ENCODE peak calls at places on chromosome 17, in seven cellular contexts. One of them, this sample, is unnamed.

GRCh38 chr17:74566132-74566753 is 1.1 kb downstream of the CD300H start:
- DNase-seq in AG09309: no peak
- DNase-seq in NCI-H2081: peak
- DNase-seq in renal cortical epithelial cell: peak
- DNase-seq in stimulated activated CD8-positive, alpha-beta memory T cell treated with anti-CD3 and anti-CD28 coated beads, Interleukin-7, amount 100 ng/mL, for 1 hour: no peak
- DNase-seq in left ventricle myocardium inferior: no peak
- DNase-seq in Daoy: peak
- DNase-seq in this sample: no peak

GRCh38 chr17:77424585-77425344 is 284.0 kb downstream of the SEC14L1 start:
- DNase-seq in AG09309: no peak
- DNase-seq in Daoy: peak
- DNase-seq in NCI-H2081: no peak
- DNase-seq in stimulated activated CD8-positive, alpha-beta memory T cell treated with anti-CD3 and anti-CD28 coated beads, Interleukin-7, amount 100 ng/mL, for 1 hour: no peak
- DNase-seq in renal cortical epithelial cell: peak
- DNase-seq in left ventricle myocardium inferior: peak
- DNase-seq in this sample: peak

GRCh38 chr17:38339891-38340290 is 3.9 kb downstream of the GPR179 start:
- DNase-seq in NCI-H2081: no peak
- DNase-seq in renal cortical epithelial cell: peak
- DNase-seq in stimulated activated CD8-positive, alpha-beta memory T cell treated with anti-CD3 and anti-CD28 coated beads, Interleukin-7, amount 100 ng/mL, for 1 hour: no peak
- DNase-seq in Daoy: no peak
- DNase-seq in AG09309: no peak
- DNase-seq in left ventricle myocardium inferior: no peak
- DNase-seq in this sample: no peak

GRCh38 chr17:78661092-78661770 is 84.0 kb upstream of the DNAH17 start:
- DNase-seq in NCI-H2081: no peak
- DNase-seq in stimulated activated CD8-positive, alpha-beta memory T cell treated with anti-CD3 and anti-CD28 coated beads, Interleukin-7, amount 100 ng/mL, for 1 hour: no peak
- DNase-seq in left ventricle myocardium inferior: no peak
- DNase-seq in AG09309: no peak
- DNase-seq in renal cortical epithelial cell: peak
- DNase-seq in Daoy: peak
- DNase-seq in this sample: no peak

GRCh38 chr17:1590747-1591473 is 28.3 kb upstream of the PITPNA start:
- DNase-seq in left ventricle myocardium inferior: no peak
- DNase-seq in stimulated activated CD8-positive, alpha-beta memory T cell treated with anti-CD3 and anti-CD28 coated beads, Interleukin-7, amount 100 ng/mL, for 1 hour: no peak
- DNase-seq in Daoy: no peak
- DNase-seq in NCI-H2081: no peak
- DNase-seq in AG09309: no peak
- DNase-seq in renal cortical epithelial cell: no peak
- DNase-seq in this sample: no peak

GRCh38 chr17:57138956-57139576 is 54.0 kb downstream of the AKAP1 start:
- DNase-seq in Daoy: peak
- DNase-seq in NCI-H2081: peak
- DNase-seq in left ventricle myocardium inferior: no peak
- DNase-seq in renal cortical epithelial cell: no peak
- DNase-seq in stimulated activated CD8-positive, alpha-beta memory T cell treated with anti-CD3 and anti-CD28 coated beads, Interleukin-7, amount 100 ng/mL, for 1 hour: no peak
- DNase-seq in AG09309: no peak
- DNase-seq in this sample: no peak

GRCh38 chr17:53818271-53818670 is 4.5 kb upstream of the KIF2B start:
- DNase-seq in AG09309: no peak
- DNase-seq in NCI-H2081: no peak
- DNase-seq in left ventricle myocardium inferior: no peak
- DNase-seq in stimulated activated CD8-positive, alpha-beta memory T cell treated with anti-CD3 and anti-CD28 coated beads, Interleukin-7, amount 100 ng/mL, for 1 hour: no peak
- DNase-seq in Daoy: no peak
- DNase-seq in renal cortical epithelial cell: no peak
- DNase-seq in this sample: no peak

GRCh38 chr17:74690409-74690825 is 22.3 kb downstream of the CD300LF start:
- DNase-seq in Daoy: no peak
- DNase-seq in stimulated activated CD8-positive, alpha-beta memory T cell treated with anti-CD3 and anti-CD28 coated beads, Interleukin-7, amount 100 ng/mL, for 1 hour: no peak
- DNase-seq in NCI-H2081: no peak
- DNase-seq in left ventricle myocardium inferior: no peak
- DNase-seq in AG09309: no peak
- DNase-seq in renal cortical epithelial cell: no peak
- DNase-seq in this sample: no peak

GRCh38 chr17:74515941-74516340 is 15.3 kb downstream of the CD300LB start:
- DNase-seq in renal cortical epithelial cell: no peak
- DNase-seq in NCI-H2081: no peak
- DNase-seq in Daoy: no peak
- DNase-seq in stimulated activated CD8-positive, alpha-beta memory T cell treated with anti-CD3 and anti-CD28 coated beads, Interleukin-7, amount 100 ng/mL, for 1 hour: no peak
- DNase-seq in left ventricle myocardium inferior: no peak
- DNase-seq in AG09309: no peak
- DNase-seq in this sample: no peak

GRCh38 chr17:50221500-50222480 is 20.4 kb upstream of the COL1A1 start:
- DNase-seq in left ventricle myocardium inferior: no peak
- DNase-seq in renal cortical epithelial cell: peak
- DNase-seq in Daoy: peak
- DNase-seq in NCI-H2081: no peak
- DNase-seq in AG09309: no peak
- DNase-seq in stimulated activated CD8-positive, alpha-beta memory T cell treated with anti-CD3 and anti-CD28 coated beads, Interleukin-7, amount 100 ng/mL, for 1 hour: no peak
- DNase-seq in this sample: no peak

GRCh38 chr17:5978496-5978895 is 91.7 kb upstream of the WSCD1 start:
- DNase-seq in AG09309: no peak
- DNase-seq in Daoy: no peak
- DNase-seq in renal cortical epithelial cell: no peak
- DNase-seq in stimulated activated CD8-positive, alpha-beta memory T cell treated with anti-CD3 and anti-CD28 coated beads, Interleukin-7, amount 100 ng/mL, for 1 hour: no peak
- DNase-seq in left ventricle myocardium inferior: no peak
- DNase-seq in NCI-H2081: no peak
- DNase-seq in this sample: no peak

GRCh38 chr17:21033350-21033749 is 9.5 kb downstream of the USP22 start:
- DNase-seq in NCI-H2081: no peak
- DNase-seq in left ventricle myocardium inferior: no peak
- DNase-seq in Daoy: peak
- DNase-seq in renal cortical epithelial cell: peak
- DNase-seq in stimulated activated CD8-positive, alpha-beta memory T cell treated with anti-CD3 and anti-CD28 coated beads, Interleukin-7, amount 100 ng/mL, for 1 hour: no peak
- DNase-seq in AG09309: no peak
- DNase-seq in this sample: no peak

GRCh38 chr17:41322264-41322902 is 6.9 kb upstream of the KRTAP17-1 start:
- DNase-seq in Daoy: peak
- DNase-seq in renal cortical epithelial cell: peak
- DNase-seq in NCI-H2081: peak
- DNase-seq in stimulated activated CD8-positive, alpha-beta memory T cell treated with anti-CD3 and anti-CD28 coated beads, Interleukin-7, amount 100 ng/mL, for 1 hour: no peak
- DNase-seq in AG09309: peak
- DNase-seq in left ventricle myocardium inferior: no peak
- DNase-seq in this sample: no peak

GRCh38 chr17:42675984-42676423 is 790 bp downstream of the PLEKHH3 start:
- DNase-seq in renal cortical epithelial cell: no peak
- DNase-seq in AG09309: no peak
- DNase-seq in left ventricle myocardium inferior: peak
- DNase-seq in NCI-H2081: peak
- DNase-seq in stimulated activated CD8-positive, alpha-beta memory T cell treated with anti-CD3 and anti-CD28 coated beads, Interleukin-7, amount 100 ng/mL, for 1 hour: no peak
- DNase-seq in Daoy: peak
- DNase-seq in this sample: peak

GRCh38 chr17:57746221-57746620 is 1.1 kb upstream of the CCDC182 start:
- DNase-seq in Daoy: no peak
- DNase-seq in stimulated activated CD8-positive, alpha-beta memory T cell treated with anti-CD3 and anti-CD28 coated beads, Interleukin-7, amount 100 ng/mL, for 1 hour: no peak
- DNase-seq in NCI-H2081: no peak
- DNase-seq in left ventricle myocardium inferior: no peak
- DNase-seq in renal cortical epithelial cell: no peak
- DNase-seq in AG09309: no peak
- DNase-seq in this sample: no peak

GRCh38 chr17:16322636-16323035 is 30.6 kb downstream of the CENPV start:
- DNase-seq in left ventricle myocardium inferior: no peak
- DNase-seq in AG09309: peak
- DNase-seq in stimulated activated CD8-positive, alpha-beta memory T cell treated with anti-CD3 and anti-CD28 coated beads, Interleukin-7, amount 100 ng/mL, for 1 hour: no peak
- DNase-seq in NCI-H2081: no peak
- DNase-seq in renal cortical epithelial cell: no peak
- DNase-seq in Daoy: no peak
- DNase-seq in this sample: no peak

GRCh38 chr17:72890711-72891110 is 201.8 kb downstream of the SLC39A11 start:
- DNase-seq in stimulated activated CD8-positive, alpha-beta memory T cell treated with anti-CD3 and anti-CD28 coated beads, Interleukin-7, amount 100 ng/mL, for 1 hour: no peak
- DNase-seq in left ventricle myocardium inferior: no peak
- DNase-seq in AG09309: peak
- DNase-seq in renal cortical epithelial cell: peak
- DNase-seq in NCI-H2081: no peak
- DNase-seq in Daoy: no peak
- DNase-seq in this sample: no peak

GRCh38 chr17:64159051-64159590 is 29.2 kb upstream of the ERN1 start:
- DNase-seq in AG09309: no peak
- DNase-seq in NCI-H2081: no peak
- DNase-seq in renal cortical epithelial cell: peak
- DNase-seq in Daoy: no peak
- DNase-seq in left ventricle myocardium inferior: no peak
- DNase-seq in stimulated activated CD8-positive, alpha-beta memory T cell treated with anti-CD3 and anti-CD28 coated beads, Interleukin-7, amount 100 ng/mL, for 1 hour: no peak
- DNase-seq in this sample: no peak

GRCh38 chr17:8221663-8222379 is 11.4 kb upstream of the AURKB start:
- DNase-seq in AG09309: peak
- DNase-seq in NCI-H2081: peak
- DNase-seq in left ventricle myocardium inferior: peak
- DNase-seq in renal cortical epithelial cell: peak
- DNase-seq in Daoy: peak
- DNase-seq in stimulated activated CD8-positive, alpha-beta memory T cell treated with anti-CD3 and anti-CD28 coated beads, Interleukin-7, amount 100 ng/mL, for 1 hour: peak
- DNase-seq in this sample: peak

GRCh38 chr17:55072910-55073309 is 104.3 kb downstream of the STXBP4 start:
- DNase-seq in Daoy: no peak
- DNase-seq in left ventricle myocardium inferior: no peak
- DNase-seq in renal cortical epithelial cell: no peak
- DNase-seq in stimulated activated CD8-positive, alpha-beta memory T cell treated with anti-CD3 and anti-CD28 coated beads, Interleukin-7, amount 100 ng/mL, for 1 hour: no peak
- DNase-seq in AG09309: no peak
- DNase-seq in NCI-H2081: no peak
- DNase-seq in this sample: no peak

GRCh38 chr17:74059471-74059870 is 144.0 kb upstream of the RPL38 start:
- DNase-seq in stimulated activated CD8-positive, alpha-beta memory T cell treated with anti-CD3 and anti-CD28 coated beads, Interleukin-7, amount 100 ng/mL, for 1 hour: no peak
- DNase-seq in left ventricle myocardium inferior: no peak
- DNase-seq in Daoy: no peak
- DNase-seq in renal cortical epithelial cell: no peak
- DNase-seq in AG09309: no peak
- DNase-seq in NCI-H2081: peak
- DNase-seq in this sample: peak

GRCh38 chr17:39979865-39980401 is 674 bp upstream of the PSMD3 start:
- DNase-seq in left ventricle myocardium inferior: no peak
- DNase-seq in AG09309: no peak
- DNase-seq in NCI-H2081: no peak
- DNase-seq in stimulated activated CD8-positive, alpha-beta memory T cell treated with anti-CD3 and anti-CD28 coated beads, Interleukin-7, amount 100 ng/mL, for 1 hour: peak
- DNase-seq in renal cortical epithelial cell: peak
- DNase-seq in Daoy: peak
- DNase-seq in this sample: no peak

GRCh38 chr17:7988750-7989178 is 13.7 kb upstream of the GUCY2D start:
- DNase-seq in renal cortical epithelial cell: peak
- DNase-seq in stimulated activated CD8-positive, alpha-beta memory T cell treated with anti-CD3 and anti-CD28 coated beads, Interleukin-7, amount 100 ng/mL, for 1 hour: no peak
- DNase-seq in NCI-H2081: peak
- DNase-seq in Daoy: peak
- DNase-seq in left ventricle myocardium inferior: no peak
- DNase-seq in AG09309: peak
- DNase-seq in this sample: peak

GRCh38 chr17:1181769-1182137 is 2.0 kb upstream of the ABR start:
- DNase-seq in NCI-H2081: no peak
- DNase-seq in left ventricle myocardium inferior: no peak
- DNase-seq in renal cortical epithelial cell: no peak
- DNase-seq in stimulated activated CD8-positive, alpha-beta memory T cell treated with anti-CD3 and anti-CD28 coated beads, Interleukin-7, amount 100 ng/mL, for 1 hour: no peak
- DNase-seq in Daoy: peak
- DNase-seq in AG09309: no peak
- DNase-seq in this sample: no peak

GRCh38 chr17:78645421-78646295 is 68.5 kb upstream of the DNAH17 start:
- DNase-seq in renal cortical epithelial cell: no peak
- DNase-seq in AG09309: no peak
- DNase-seq in stimulated activated CD8-positive, alpha-beta memory T cell treated with anti-CD3 and anti-CD28 coated beads, Interleukin-7, amount 100 ng/mL, for 1 hour: no peak
- DNase-seq in left ventricle myocardium inferior: peak
- DNase-seq in Daoy: peak
- DNase-seq in NCI-H2081: no peak
- DNase-seq in this sample: peak

GRCh38 chr17:40071720-40072480 is 9.1 kb downstream of the THRA start:
- DNase-seq in Daoy: peak
- DNase-seq in stimulated activated CD8-positive, alpha-beta memory T cell treated with anti-CD3 and anti-CD28 coated beads, Interleukin-7, amount 100 ng/mL, for 1 hour: no peak
- DNase-seq in left ventricle myocardium inferior: peak
- DNase-seq in NCI-H2081: peak
- DNase-seq in AG09309: no peak
- DNase-seq in renal cortical epithelial cell: peak
- DNase-seq in this sample: no peak

GRCh38 chr17:32298298-32298697 is 32.7 kb downstream of the RHBDL3 start:
- DNase-seq in renal cortical epithelial cell: no peak
- DNase-seq in left ventricle myocardium inferior: no peak
- DNase-seq in Daoy: no peak
- DNase-seq in stimulated activated CD8-positive, alpha-beta memory T cell treated with anti-CD3 and anti-CD28 coated beads, Interleukin-7, amount 100 ng/mL, for 1 hour: no peak
- DNase-seq in AG09309: no peak
- DNase-seq in NCI-H2081: no peak
- DNase-seq in this sample: no peak

GRCh38 chr17:44557653-44558285 is 485 bp downstream of the FZD2 start:
- DNase-seq in NCI-H2081: no peak
- DNase-seq in left ventricle myocardium inferior: peak
- DNase-seq in stimulated activated CD8-positive, alpha-beta memory T cell treated with anti-CD3 and anti-CD28 coated beads, Interleukin-7, amount 100 ng/mL, for 1 hour: no peak
- DNase-seq in Daoy: peak
- DNase-seq in renal cortical epithelial cell: no peak
- DNase-seq in AG09309: no peak
- DNase-seq in this sample: no peak

GRCh38 chr17:76139801-76140660 is 1.0 kb downstream of the FOXJ1 start:
- DNase-seq in Daoy: no peak
- DNase-seq in renal cortical epithelial cell: no peak
- DNase-seq in stimulated activated CD8-positive, alpha-beta memory T cell treated with anti-CD3 and anti-CD28 coated beads, Interleukin-7, amount 100 ng/mL, for 1 hour: peak
- DNase-seq in AG09309: no peak
- DNase-seq in left ventricle myocardium inferior: no peak
- DNase-seq in NCI-H2081: no peak
- DNase-seq in this sample: no peak

GRCh38 chr17:35577826-35578194 is 561 bp downstream of the PEX12 start:
- DNase-seq in stimulated activated CD8-positive, alpha-beta memory T cell treated with anti-CD3 and anti-CD28 coated beads, Interleukin-7, amount 100 ng/mL, for 1 hour: no peak
- DNase-seq in renal cortical epithelial cell: no peak
- DNase-seq in NCI-H2081: no peak
- DNase-seq in Daoy: peak
- DNase-seq in left ventricle myocardium inferior: no peak
- DNase-seq in AG09309: no peak
- DNase-seq in this sample: no peak

GRCh38 chr17:42288985-42289862 is 926 bp downstream of the STAT5A start:
- DNase-seq in Daoy: no peak
- DNase-seq in NCI-H2081: no peak
- DNase-seq in renal cortical epithelial cell: no peak
- DNase-seq in stimulated activated CD8-positive, alpha-beta memory T cell treated with anti-CD3 and anti-CD28 coated beads, Interleukin-7, amount 100 ng/mL, for 1 hour: peak
- DNase-seq in left ventricle myocardium inferior: no peak
- DNase-seq in AG09309: no peak
- DNase-seq in this sample: no peak

GRCh38 chr17:36901506-36901905 is 35.8 kb upstream of the LHX1 start:
- DNase-seq in renal cortical epithelial cell: peak
- DNase-seq in AG09309: no peak
- DNase-seq in NCI-H2081: no peak
- DNase-seq in Daoy: peak
- DNase-seq in stimulated activated CD8-positive, alpha-beta memory T cell treated with anti-CD3 and anti-CD28 coated beads, Interleukin-7, amount 100 ng/mL, for 1 hour: no peak
- DNase-seq in left ventricle myocardium inferior: no peak
- DNase-seq in this sample: no peak

GRCh38 chr17:80869476-80869875 is 122.2 kb upstream of the CHMP6 start:
- DNase-seq in renal cortical epithelial cell: no peak
- DNase-seq in NCI-H2081: no peak
- DNase-seq in stimulated activated CD8-positive, alpha-beta memory T cell treated with anti-CD3 and anti-CD28 coated beads, Interleukin-7, amount 100 ng/mL, for 1 hour: no peak
- DNase-seq in AG09309: no peak
- DNase-seq in left ventricle myocardium inferior: no peak
- DNase-seq in Daoy: no peak
- DNase-seq in this sample: no peak

GRCh38 chr17:40095944-40096791 is 4.2 kb downstream of the NR1D1 start:
- DNase-seq in Daoy: peak
- DNase-seq in renal cortical epithelial cell: no peak
- DNase-seq in AG09309: no peak
- DNase-seq in left ventricle myocardium inferior: no peak
- DNase-seq in NCI-H2081: no peak
- DNase-seq in stimulated activated CD8-positive, alpha-beta memory T cell treated with anti-CD3 and anti-CD28 coated beads, Interleukin-7, amount 100 ng/mL, for 1 hour: peak
- DNase-seq in this sample: no peak

GRCh38 chr17:78588258-78589030 is 11.2 kb upstream of the DNAH17 start:
- DNase-seq in NCI-H2081: no peak
- DNase-seq in left ventricle myocardium inferior: no peak
- DNase-seq in renal cortical epithelial cell: no peak
- DNase-seq in AG09309: no peak
- DNase-seq in Daoy: no peak
- DNase-seq in stimulated activated CD8-positive, alpha-beta memory T cell treated with anti-CD3 and anti-CD28 coated beads, Interleukin-7, amount 100 ng/mL, for 1 hour: no peak
- DNase-seq in this sample: no peak

GRCh38 chr17:34641368-34641767 is 62.0 kb downstream of the TMEM132E start:
- DNase-seq in stimulated activated CD8-positive, alpha-beta memory T cell treated with anti-CD3 and anti-CD28 coated beads, Interleukin-7, amount 100 ng/mL, for 1 hour: no peak
- DNase-seq in left ventricle myocardium inferior: no peak
- DNase-seq in renal cortical epithelial cell: no peak
- DNase-seq in Daoy: no peak
- DNase-seq in NCI-H2081: no peak
- DNase-seq in AG09309: no peak
- DNase-seq in this sample: no peak

This sample was measured in anterior cingulate cortex.